ENCODE peak calls at places on chromosomes 7 and 10, in six cellular contexts. X is stimulated activated CD4-positive, alpha-beta T cell treated with anti-CD3 and anti-CD28 coated beads, Interleukin-4, amount 100 ng/mL, for 24 hours; T is putamen; Y is T follicular helper cell; M is AG08396; D is GF-D8. I is an unnamed sample.

GRCh38 chr7:87206361-87206760 is 13.2 kb downstream of the TMEM243 start:
- DNase-seq in M (no peak), T (no peak), D (no peak), Y (no peak), X (no peak), I (no peak)

GRCh38 chr7:98771519-98772241 is 98.1 kb downstream of the TMEM130 start:
- DNase-seq in D (no peak), X (no peak), T (no peak), Y (no peak), M (peak), I (peak)

GRCh38 chr7:92833024-92833765 is 3.2 kb downstream of the CDK6 start:
- DNase-seq in M (peak), Y (peak), T (peak), X (peak), D (peak), I (peak)

GRCh38 chr10:126387931-126388911 is at the start of gene ADAM12:
- DNase-seq in M (peak), X (no peak), D (no peak), Y (no peak), T (peak), I (peak)

GRCh38 chr7:80907141-80907601 is 11.7 kb downstream of the SEMA3C start:
- DNase-seq in Y (no peak), D (no peak), M (no peak), T (no peak), X (no peak), I (no peak)

GRCh38 chr7:45089314-45089891 is 634 bp upstream of the NACAD start:
- DNase-seq in T (peak), M (peak), D (no peak), Y (peak), X (peak), I (peak)

GRCh38 chr10:59622320-59622901 is 87.2 kb downstream of the SLC16A9 start:
- DNase-seq in Y (no peak), D (no peak), T (peak), X (peak), M (peak), I (peak)

GRCh38 chr10:55476129-55476528 is 675.1 kb upstream of the PCDH15 start:
- DNase-seq in X (no peak), Y (no peak), T (no peak), D (no peak), M (no peak), I (no peak)

GRCh38 chr10:51937736-51938135 is 238.3 kb upstream of the CSTF2T start:
- DNase-seq in M (peak), T (no peak), Y (no peak), D (no peak), X (no peak), I (peak)

GRCh38 chr10:8159628-8160165 is 105.2 kb downstream of the GATA3 start:
- DNase-seq in T (no peak), X (no peak), M (no peak), D (no peak), Y (no peak), I (no peak)

GRCh38 chr7:158975526-158976467 is 119.4 kb downstream of the DYNC2I1 start:
- DNase-seq in M (no peak), T (peak), X (peak), Y (no peak), D (peak), I (no peak)

GRCh38 chr10:97004591-97004990 is 172.5 kb downstream of the LCOR start:
- DNase-seq in M (no peak), X (no peak), Y (no peak), D (no peak), T (no peak), I (no peak)

GRCh38 chr10:130578532-130579289 is 442.5 kb downstream of the GLRX3 start:
- DNase-seq in X (no peak), D (no peak), M (peak), Y (no peak), T (no peak), I (no peak)

GRCh38 chr7:55158541-55158940 is 139.7 kb downstream of the EGFR start:
- DNase-seq in D (no peak), Y (no peak), T (no peak), X (no peak), M (peak), I (peak)

GRCh38 chr10:60305394-60305892 is 84.2 kb downstream of the ANK3 start:
- DNase-seq in X (no peak), Y (no peak), T (no peak), D (no peak), M (no peak), I (peak)

GRCh38 chr7:143345428-143345900 is 17.0 kb downstream of the FAM131B start:
- DNase-seq in X (peak), D (no peak), M (peak), Y (peak), T (no peak), I (no peak)

GRCh38 chr7:100446040-100446439 is 9.7 kb upstream of the PPP1R35 start:
- DNase-seq in X (no peak), M (no peak), D (no peak), Y (no peak), T (no peak), I (peak)

GRCh38 chr10:35274511-35275060 is 61.7 kb upstream of the CCNY start:
- DNase-seq in T (no peak), X (no peak), M (no peak), Y (no peak), D (no peak), I (no peak)

GRCh38 chr7:117034851-117035462 is 81.7 kb downstream of the ST7 start:
- DNase-seq in Y (no peak), D (no peak), T (no peak), X (no peak), M (no peak), I (no peak)

GRCh38 chr10:121681982-121682687 is 83.9 kb upstream of the FGFR2 start:
- DNase-seq in M (no peak), Y (no peak), T (peak), D (no peak), X (no peak), I (no peak)

GRCh38 chr10:35890061-35890969 is 248.2 kb upstream of the FZD8 start:
- DNase-seq in D (no peak), X (no peak), T (no peak), Y (no peak), M (no peak), I (no peak)

GRCh38 chr7:157892751-157893150 is 555.9 kb downstream of the DNAJB6 start:
- DNase-seq in Y (no peak), D (no peak), M (no peak), T (no peak), X (no peak), I (no peak)

GRCh38 chr10:3886191-3886590 is 101.2 kb upstream of the KLF6 start:
- DNase-seq in T (no peak), Y (no peak), D (no peak), M (peak), X (no peak), I (peak)

GRCh38 chr10:114151486-114151885 is 22.5 kb downstream of the CCDC186 start:
- DNase-seq in Y (no peak), D (no peak), T (no peak), X (no peak), M (peak), I (peak)

GRCh38 chr7:96823274-96823673 is 113.6 kb upstream of the SEM1 start:
- DNase-seq in T (peak), M (peak), D (no peak), X (no peak), Y (no peak), I (no peak)

GRCh38 chr10:58957517-58957916 is 218.9 kb upstream of the PHYHIPL start:
- DNase-seq in Y (no peak), T (no peak), X (no peak), M (no peak), D (no peak), I (no peak)

GRCh38 chr10:60733189-60733815 is 45.0 kb upstream of the CDK1 start:
- DNase-seq in Y (peak), T (no peak), M (peak), D (no peak), X (peak), I (peak)

GRCh38 chr10:47013469-47014169 is 102.4 kb downstream of the PTPN20 start:
- DNase-seq in Y (no peak), M (no peak), D (no peak), X (no peak), T (no peak), I (no peak)

GRCh38 chr10:89615824-89616223 is 29.2 kb downstream of the PANK1 start:
- DNase-seq in X (no peak), T (no peak), Y (no peak), D (no peak), M (peak), I (peak)

GRCh38 chr7:151249034-151249731 is 689 bp upstream of the SMARCD3 start:
- DNase-seq in X (peak), D (peak), T (no peak), M (peak), Y (no peak), I (peak)